ENCODE peak calls at places on chromosome 17, in five cellular contexts. One of them, this sample, is unnamed.
A peak's percentile ranks its signal among the peaks of the same experiment; 100 is the strongest.

GRCh38 chr17:50128441-50129302 is 1.3 kb downstream of the SAMD14 start:
- DNase-seq in activated CD4-positive, alpha-beta T cell treated with anti-CD3 and anti-CD28 coated beads, Interleukin-2, amount 10 ng/mL, durations not matched to agents 24 days and 14 days: no peak
- DNase-seq in IMR-90: peak; percentile 18
- DNase-seq in EL: no peak
- DNase-seq in esophagus squamous epithelium: no peak
- DNase-seq in this sample: no peak

GRCh38 chr17:80248894-80249710 is 11.6 kb upstream of the RNF213 start:
- DNase-seq in activated CD4-positive, alpha-beta T cell treated with anti-CD3 and anti-CD28 coated beads, Interleukin-2, amount 10 ng/mL, durations not matched to agents 24 days and 14 days: no peak
- DNase-seq in esophagus squamous epithelium: no peak
- DNase-seq in IMR-90: no peak
- DNase-seq in EL: no peak
- DNase-seq in this sample: no peak

GRCh38 chr17:44502598-44503079 is 567 bp downstream of the GPATCH8 start:
- DNase-seq in activated CD4-positive, alpha-beta T cell treated with anti-CD3 and anti-CD28 coated beads, Interleukin-2, amount 10 ng/mL, durations not matched to agents 24 days and 14 days: no peak
- DNase-seq in EL: peak; percentile 18
- DNase-seq in esophagus squamous epithelium: no peak
- DNase-seq in IMR-90: peak; percentile 24
- DNase-seq in this sample: no peak

GRCh38 chr17:57516290-57517215 is 228.5 kb downstream of the CCDC182 start:
- DNase-seq in esophagus squamous epithelium: no peak
- DNase-seq in activated CD4-positive, alpha-beta T cell treated with anti-CD3 and anti-CD28 coated beads, Interleukin-2, amount 10 ng/mL, durations not matched to agents 24 days and 14 days: no peak
- DNase-seq in EL: peak; percentile 20
- DNase-seq in IMR-90: peak; percentile 54
- DNase-seq in this sample: no peak

GRCh38 chr17:39132192-39132600 is 19.2 kb downstream of the PLXDC1 start:
- DNase-seq in EL: peak; percentile 83
- DNase-seq in activated CD4-positive, alpha-beta T cell treated with anti-CD3 and anti-CD28 coated beads, Interleukin-2, amount 10 ng/mL, durations not matched to agents 24 days and 14 days: no peak
- DNase-seq in esophagus squamous epithelium: no peak
- DNase-seq in IMR-90: peak; percentile 86
- DNase-seq in this sample: peak; percentile 88

GRCh38 chr17:57319806-57320205 is 63.5 kb downstream of the MSI2 start:
- DNase-seq in EL: no peak
- DNase-seq in esophagus squamous epithelium: no peak
- DNase-seq in activated CD4-positive, alpha-beta T cell treated with anti-CD3 and anti-CD28 coated beads, Interleukin-2, amount 10 ng/mL, durations not matched to agents 24 days and 14 days: no peak
- DNase-seq in IMR-90: no peak
- DNase-seq in this sample: no peak

GRCh38 chr17:13671771-13672170 is 70.0 kb upstream of the HS3ST3A1 start:
- DNase-seq in EL: peak; percentile 36
- DNase-seq in IMR-90: no peak
- DNase-seq in activated CD4-positive, alpha-beta T cell treated with anti-CD3 and anti-CD28 coated beads, Interleukin-2, amount 10 ng/mL, durations not matched to agents 24 days and 14 days: no peak
- DNase-seq in esophagus squamous epithelium: no peak
- DNase-seq in this sample: no peak

GRCh38 chr17:38671939-38672720 is 2.6 kb downstream of the EPOP start:
- DNase-seq in activated CD4-positive, alpha-beta T cell treated with anti-CD3 and anti-CD28 coated beads, Interleukin-2, amount 10 ng/mL, durations not matched to agents 24 days and 14 days: peak; percentile 59
- DNase-seq in esophagus squamous epithelium: no peak
- DNase-seq in EL: no peak
- DNase-seq in IMR-90: no peak
- DNase-seq in this sample: no peak

GRCh38 chr17:75594499-75595283 is 7.1 kb downstream of the MYO15B start:
- DNase-seq in EL: no peak
- DNase-seq in esophagus squamous epithelium: no peak
- DNase-seq in activated CD4-positive, alpha-beta T cell treated with anti-CD3 and anti-CD28 coated beads, Interleukin-2, amount 10 ng/mL, durations not matched to agents 24 days and 14 days: no peak
- DNase-seq in IMR-90: no peak
- DNase-seq in this sample: no peak

GRCh38 chr17:63395075-63395815 is 50.9 kb downstream of the CYB561 start:
- DNase-seq in IMR-90: peak; percentile 73
- DNase-seq in EL: peak; percentile 85
- DNase-seq in esophagus squamous epithelium: no peak
- DNase-seq in activated CD4-positive, alpha-beta T cell treated with anti-CD3 and anti-CD28 coated beads, Interleukin-2, amount 10 ng/mL, durations not matched to agents 24 days and 14 days: no peak
- DNase-seq in this sample: peak; percentile 85

GRCh38 chr17:28493467-28493866 is 12.7 kb upstream of the FOXN1 start:
- DNase-seq in EL: peak; percentile 71
- DNase-seq in IMR-90: peak; percentile 78
- DNase-seq in activated CD4-positive, alpha-beta T cell treated with anti-CD3 and anti-CD28 coated beads, Interleukin-2, amount 10 ng/mL, durations not matched to agents 24 days and 14 days: no peak
- DNase-seq in esophagus squamous epithelium: no peak
- DNase-seq in this sample: peak; percentile 27

GRCh38 chr17:54117452-54117851 is 294.7 kb downstream of the KIF2B start:
- DNase-seq in IMR-90: no peak
- DNase-seq in esophagus squamous epithelium: no peak
- DNase-seq in activated CD4-positive, alpha-beta T cell treated with anti-CD3 and anti-CD28 coated beads, Interleukin-2, amount 10 ng/mL, durations not matched to agents 24 days and 14 days: no peak
- DNase-seq in EL: no peak
- DNase-seq in this sample: no peak

GRCh38 chr17:45296003-45296832 is 20.6 kb downstream of the MAP3K14 start:
- DNase-seq in IMR-90: peak; percentile 62
- DNase-seq in activated CD4-positive, alpha-beta T cell treated with anti-CD3 and anti-CD28 coated beads, Interleukin-2, amount 10 ng/mL, durations not matched to agents 24 days and 14 days: no peak
- DNase-seq in EL: peak; percentile 91
- DNase-seq in esophagus squamous epithelium: no peak
- DNase-seq in this sample: peak; percentile 79

GRCh38 chr17:76527430-76528111 is 9.9 kb downstream of the CYGB start:
- DNase-seq in activated CD4-positive, alpha-beta T cell treated with anti-CD3 and anti-CD28 coated beads, Interleukin-2, amount 10 ng/mL, durations not matched to agents 24 days and 14 days: peak; percentile 75
- DNase-seq in IMR-90: peak; percentile 80
- DNase-seq in esophagus squamous epithelium: peak; percentile 63
- DNase-seq in EL: peak; percentile 82
- DNase-seq in this sample: no peak

GRCh38 chr17:66541461-66542182 is 239.2 kb downstream of the PRKCA start:
- DNase-seq in IMR-90: no peak
- DNase-seq in EL: peak; percentile 92
- DNase-seq in esophagus squamous epithelium: no peak
- DNase-seq in activated CD4-positive, alpha-beta T cell treated with anti-CD3 and anti-CD28 coated beads, Interleukin-2, amount 10 ng/mL, durations not matched to agents 24 days and 14 days: no peak
- DNase-seq in this sample: peak; percentile 87

GRCh38 chr17:3796110-3796821 is 4.7 kb downstream of the ITGAE start:
- DNase-seq in EL: no peak
- DNase-seq in IMR-90: no peak
- DNase-seq in esophagus squamous epithelium: no peak
- DNase-seq in activated CD4-positive, alpha-beta T cell treated with anti-CD3 and anti-CD28 coated beads, Interleukin-2, amount 10 ng/mL, durations not matched to agents 24 days and 14 days: peak; percentile 83
- DNase-seq in this sample: no peak

GRCh38 chr17:69179227-69179952 is 37.7 kb upstream of the ABCA6 start:
- DNase-seq in activated CD4-positive, alpha-beta T cell treated with anti-CD3 and anti-CD28 coated beads, Interleukin-2, amount 10 ng/mL, durations not matched to agents 24 days and 14 days: no peak
- DNase-seq in esophagus squamous epithelium: no peak
- DNase-seq in IMR-90: peak; percentile 50
- DNase-seq in EL: peak; percentile 62
- DNase-seq in this sample: peak; percentile 3

GRCh38 chr17:37742114-37742761 is 2.6 kb downstream of the HNF1B start:
- DNase-seq in esophagus squamous epithelium: no peak
- DNase-seq in IMR-90: peak; percentile 20
- DNase-seq in activated CD4-positive, alpha-beta T cell treated with anti-CD3 and anti-CD28 coated beads, Interleukin-2, amount 10 ng/mL, durations not matched to agents 24 days and 14 days: peak; percentile 64
- DNase-seq in EL: peak; percentile 45
- DNase-seq in this sample: no peak

GRCh38 chr17:39927101-39927927 is at the start of the genes LRRC3C and ORMDL3:
- DNase-seq in EL: peak; percentile 94
- DNase-seq in activated CD4-positive, alpha-beta T cell treated with anti-CD3 and anti-CD28 coated beads, Interleukin-2, amount 10 ng/mL, durations not matched to agents 24 days and 14 days: peak; percentile 98
- DNase-seq in IMR-90: peak; percentile 92
- DNase-seq in esophagus squamous epithelium: peak; percentile 53
- DNase-seq in this sample: peak; percentile 89

GRCh38 chr17:18247613-18248001 is 10.9 kb downstream of the FLII start:
- DNase-seq in EL: no peak
- DNase-seq in IMR-90: no peak
- DNase-seq in activated CD4-positive, alpha-beta T cell treated with anti-CD3 and anti-CD28 coated beads, Interleukin-2, amount 10 ng/mL, durations not matched to agents 24 days and 14 days: no peak
- DNase-seq in esophagus squamous epithelium: no peak
- DNase-seq in this sample: no peak

GRCh38 chr17:14203392-14203791 is 33.3 kb downstream of the CDRT15 start:
- DNase-seq in EL: no peak
- DNase-seq in esophagus squamous epithelium: no peak
- DNase-seq in IMR-90: peak; percentile 8
- DNase-seq in activated CD4-positive, alpha-beta T cell treated with anti-CD3 and anti-CD28 coated beads, Interleukin-2, amount 10 ng/mL, durations not matched to agents 24 days and 14 days: peak; percentile 82
- DNase-seq in this sample: no peak

GRCh38 chr17:67602974-67603373 is 114.8 kb upstream of the NOL11 start:
- DNase-seq in EL: peak; percentile 7
- DNase-seq in IMR-90: peak; percentile 49
- DNase-seq in activated CD4-positive, alpha-beta T cell treated with anti-CD3 and anti-CD28 coated beads, Interleukin-2, amount 10 ng/mL, durations not matched to agents 24 days and 14 days: peak; percentile 86
- DNase-seq in esophagus squamous epithelium: no peak
- DNase-seq in this sample: peak; percentile 34

GRCh38 chr17:46766493-46767491 is 51.7 kb downstream of the WNT3 start:
- DNase-seq in IMR-90: no peak
- DNase-seq in activated CD4-positive, alpha-beta T cell treated with anti-CD3 and anti-CD28 coated beads, Interleukin-2, amount 10 ng/mL, durations not matched to agents 24 days and 14 days: no peak
- DNase-seq in EL: no peak
- DNase-seq in esophagus squamous epithelium: no peak
- DNase-seq in this sample: no peak

GRCh38 chr17:77606146-77606864 is 352.2 kb upstream of the TNRC6C start:
- DNase-seq in esophagus squamous epithelium: no peak
- DNase-seq in activated CD4-positive, alpha-beta T cell treated with anti-CD3 and anti-CD28 coated beads, Interleukin-2, amount 10 ng/mL, durations not matched to agents 24 days and 14 days: no peak
- DNase-seq in EL: no peak
- DNase-seq in IMR-90: no peak
- DNase-seq in this sample: no peak

This sample was measured in HFFc6.